ENCODE peak calls at places on chromosome 2, in eight cellular contexts. X, J, K, E, H, V, R and Y are unnamed samples.

GRCh38 chr2:40452-40851 is 5.9 kb downstream of the FAM110C start:
- DNase-seq in V (no peak), E (no peak), X (no peak), J (no peak), H (no peak), K (no peak), R (no peak), Y (no peak)

GRCh38 chr2:221731432-221731831 is 159.3 kb upstream of the EPHA4 start:
- DNase-seq in K (no peak), E (peak), J (no peak), X (no peak), V (no peak), H (no peak), R (no peak), Y (no peak)

GRCh38 chr2:179842498-179843153 is 18.8 kb downstream of the ZNF385B start:
- DNase-seq in E (no peak), X (no peak), J (peak), H (no peak), V (no peak), K (no peak), R (peak), Y (no peak)

GRCh38 chr2:96359866-96360265 is 24.3 kb downstream of the NCAPH start:
- DNase-seq in K (no peak), X (no peak), H (no peak), V (no peak), E (no peak), R (no peak), J (no peak), Y (no peak)

GRCh38 chr2:224412064-224412921 is 10.4 kb upstream of the FAM124B start:
- DNase-seq in V (no peak), H (no peak), E (no peak), J (no peak), R (no peak), X (no peak), K (peak), Y (no peak)

GRCh38 chr2:211085056-211085680 is 528.8 kb downstream of the CPS1 start:
- DNase-seq in H (no peak), K (peak), E (peak), R (peak), J (peak), V (peak), X (no peak), Y (peak)

GRCh38 chr2:608711-609110 is 68.5 kb downstream of the TMEM18 start:
- DNase-seq in H (no peak), E (no peak), J (no peak), V (no peak), X (no peak), K (no peak), R (no peak), Y (peak)

GRCh38 chr2:79832540-79833234 is 319.8 kb downstream of the CTNNA2 start:
- DNase-seq in H (no peak), K (no peak), R (no peak), E (peak), J (no peak), V (no peak), X (no peak), Y (no peak)

GRCh38 chr2:73516033-73516432 is 126.2 kb downstream of the NAT8 start:
- DNase-seq in H (no peak), J (no peak), K (peak), V (no peak), E (no peak), X (no peak), R (peak), Y (no peak)

GRCh38 chr2:7812231-7812995 is 869.4 kb upstream of the ID2 start:
- DNase-seq in R (no peak), J (no peak), H (no peak), V (no peak), K (peak), E (no peak), X (no peak), Y (no peak)

GRCh38 chr2:189657867-189658266 is 3.4 kb upstream of the ASNSD1 start:
- DNase-seq in R (no peak), V (no peak), X (peak), J (no peak), H (no peak), K (peak), E (no peak), Y (peak)

GRCh38 chr2:15737314-15738224 is 145.9 kb downstream of the DDX1 start:
- DNase-seq in E (no peak), H (no peak), K (no peak), V (no peak), R (no peak), X (no peak), J (no peak), Y (no peak)

GRCh38 chr2:219396863-219397457 is 9.2 kb upstream of the DNPEP start:
- DNase-seq in X (no peak), E (no peak), K (no peak), R (no peak), V (no peak), J (no peak), H (no peak), Y (no peak)

GRCh38 chr2:202548240-202548639 is 86.5 kb upstream of the FAM117B start:
- DNase-seq in K (no peak), V (no peak), J (no peak), E (no peak), X (no peak), R (no peak), H (no peak), Y (no peak)

GRCh38 chr2:22499082-22499844 is 885.7 kb upstream of the KLHL29 start:
- DNase-seq in H (no peak), E (no peak), R (no peak), X (no peak), J (no peak), K (no peak), V (no peak), Y (no peak)

GRCh38 chr2:157269922-157270321 is 12.4 kb downstream of the GALNT5 start:
- DNase-seq in R (peak), V (no peak), E (no peak), K (no peak), H (no peak), J (no peak), X (no peak), Y (no peak)

GRCh38 chr2:86628091-86628522 is 4.4 kb upstream of the RNF103 start:
- DNase-seq in X (no peak), E (no peak), H (no peak), V (no peak), R (no peak), K (no peak), J (no peak), Y (no peak)

GRCh38 chr2:42722328-42723190 is 41.4 kb downstream of the OXER1 start:
- DNase-seq in H (peak), V (peak), E (no peak), R (peak), X (no peak), K (peak), J (peak), Y (no peak)

GRCh38 chr2:239953418-239954061 is 71.6 kb downstream of the NDUFA10 start:
- DNase-seq in X (no peak), K (peak), J (no peak), H (no peak), V (no peak), R (no peak), E (no peak), Y (no peak)

GRCh38 chr2:202817771-202818170 is 53.8 kb downstream of the ICA1L start:
- DNase-seq in X (no peak), K (no peak), V (no peak), R (no peak), H (no peak), E (no peak), J (no peak), Y (no peak)

GRCh38 chr2:38446418-38446817 is 69.3 kb upstream of the ATL2 start:
- DNase-seq in V (no peak), K (no peak), H (no peak), R (no peak), J (no peak), X (no peak), E (no peak), Y (no peak)

GRCh38 chr2:64090264-64090663 is 54.0 kb downstream of the PELI1 start:
- DNase-seq in X (no peak), J (no peak), K (no peak), V (no peak), H (no peak), R (no peak), E (no peak), Y (no peak)

GRCh38 chr2:173760553-173760952 is 204.6 kb downstream of the SP3 start:
- DNase-seq in K (peak), X (no peak), R (no peak), H (no peak), V (no peak), J (no peak), E (no peak), Y (no peak)

GRCh38 chr2:134711622-134712125 is 7.1 kb downstream of the TMEM163 start:
- DNase-seq in X (no peak), E (no peak), K (no peak), V (no peak), J (no peak), H (no peak), R (no peak), Y (no peak)

GRCh38 chr2:19709553-19709952 is 192.2 kb downstream of the TTC32 start:
- DNase-seq in H (no peak), V (no peak), E (no peak), K (no peak), J (no peak), R (no peak), X (no peak), Y (no peak)

GRCh38 chr2:195514365-195514764 is 142.7 kb upstream of the SLC39A10 start:
- DNase-seq in K (peak), J (no peak), V (no peak), X (no peak), R (no peak), E (no peak), H (no peak), Y (no peak)

GRCh38 chr2:119710281-119710680 is 31.3 kb downstream of the TMEM177 start:
- DNase-seq in V (no peak), H (no peak), J (no peak), R (peak), K (no peak), E (no peak), X (no peak), Y (no peak)

GRCh38 chr2:32895424-32895823 is 51.3 kb upstream of the LTBP1 start:
- DNase-seq in R (no peak), V (no peak), J (no peak), H (no peak), K (no peak), X (no peak), E (no peak), Y (no peak)

GRCh38 chr2:86202702-86203101 is 3.4 kb downstream of the MRPL35 start:
- DNase-seq in X (no peak), J (no peak), E (no peak), K (no peak), H (no peak), R (no peak), V (no peak), Y (no peak)

GRCh38 chr2:197759625-197760292 is 25.4 kb downstream of the BOLL start:
- DNase-seq in J (no peak), X (no peak), R (no peak), V (no peak), K (no peak), E (no peak), H (no peak), Y (no peak)